ENCODE peak calls at places on chromosomes 16 and 17, in seven cellular contexts. One of them, this sample, is unnamed.

GRCh38 chr16:49488336-49488735 is 114.7 kb downstream of the C16orf78 start:
- DNase-seq in GM12878: no peak
- DNase-seq in HCT116: no peak
- DNase-seq in SK-N-SH: no peak
- DNase-seq in K562: no peak
- DNase-seq in H1: no peak
- DNase-seq in HepG2: no peak
- DNase-seq in this sample: no peak

GRCh38 chr17:47280072-47280811 is 26.6 kb downstream of the ITGB3 start:
- DNase-seq in GM12878: no peak
- DNase-seq in HepG2: no peak
- DNase-seq in HCT116: no peak
- DNase-seq in H1: no peak
- DNase-seq in SK-N-SH: no peak
- DNase-seq in K562: no peak
- DNase-seq in this sample: no peak

GRCh38 chr16:1183235-1183907 is 30.5 kb downstream of the CACNA1H start:
- DNase-seq in GM12878: no peak
- DNase-seq in HepG2: no peak
- DNase-seq in K562: no peak
- DNase-seq in H1: no peak
- DNase-seq in SK-N-SH: peak; percentile 55
- DNase-seq in HCT116: no peak
- DNase-seq in this sample: peak; percentile 42

GRCh38 chr17:70767102-70767701 is 597.9 kb downstream of the KCNJ2 start:
- DNase-seq in H1: no peak
- DNase-seq in SK-N-SH: peak; percentile 60
- DNase-seq in HCT116: peak; percentile 42
- DNase-seq in HepG2: peak; percentile 31
- DNase-seq in GM12878: no peak
- DNase-seq in K562: no peak
- DNase-seq in this sample: peak; percentile 54

GRCh38 chr16:1771072-1771863 is at the start of gene NME3:
- DNase-seq in H1: no peak
- DNase-seq in K562: peak; percentile 73
- DNase-seq in HepG2: peak; percentile 17
- DNase-seq in HCT116: no peak
- DNase-seq in GM12878: no peak
- DNase-seq in SK-N-SH: peak; percentile 92
- DNase-seq in this sample: peak; percentile 88

GRCh38 chr16:68446941-68447675 is 1.2 kb downstream of the SMPD3 start:
- DNase-seq in HCT116: no peak
- DNase-seq in GM12878: no peak
- DNase-seq in K562: no peak
- DNase-seq in SK-N-SH: peak; percentile 76
- DNase-seq in H1: no peak
- DNase-seq in HepG2: no peak
- DNase-seq in this sample: no peak

GRCh38 chr17:30545024-30545423 is 67.8 kb downstream of the GOSR1 start:
- DNase-seq in SK-N-SH: no peak
- DNase-seq in HCT116: no peak
- DNase-seq in GM12878: no peak
- DNase-seq in HepG2: no peak
- DNase-seq in H1: no peak
- DNase-seq in K562: no peak
- DNase-seq in this sample: no peak

GRCh38 chr17:40524243-40524965 is 23.0 kb upstream of the TNS4 start:
- DNase-seq in HCT116: no peak
- DNase-seq in H1: no peak
- DNase-seq in GM12878: no peak
- DNase-seq in K562: no peak
- DNase-seq in SK-N-SH: no peak
- DNase-seq in HepG2: peak; percentile 72
- DNase-seq in this sample: no peak

GRCh38 chr17:50871369-50871768 is 5.2 kb upstream of the TOB1 start:
- DNase-seq in K562: no peak
- DNase-seq in SK-N-SH: no peak
- DNase-seq in GM12878: no peak
- DNase-seq in HCT116: no peak
- DNase-seq in H1: no peak
- DNase-seq in HepG2: no peak
- DNase-seq in this sample: no peak

GRCh38 chr16:68070811-68071546 is 14.2 kb upstream of the NFATC3 start:
- DNase-seq in H1: no peak
- DNase-seq in K562: no peak
- DNase-seq in GM12878: no peak
- DNase-seq in SK-N-SH: no peak
- DNase-seq in HCT116: no peak
- DNase-seq in HepG2: no peak
- DNase-seq in this sample: no peak

GRCh38 chr16:19520861-19521331 is 1.0 kb downstream of the GDE1 start:
- DNase-seq in HCT116: no peak
- DNase-seq in K562: peak; percentile 74
- DNase-seq in SK-N-SH: no peak
- DNase-seq in HepG2: no peak
- DNase-seq in H1: no peak
- DNase-seq in GM12878: peak; percentile 27
- DNase-seq in this sample: no peak

GRCh38 chr17:40153603-40154238 is 13.4 kb downstream of the CASC3 start:
- DNase-seq in GM12878: no peak
- DNase-seq in HCT116: no peak
- DNase-seq in HepG2: no peak
- DNase-seq in SK-N-SH: no peak
- DNase-seq in H1: no peak
- DNase-seq in K562: no peak
- DNase-seq in this sample: no peak

GRCh38 chr17:81381632-81382577 is 13.4 kb upstream of the BAHCC1 start:
- DNase-seq in GM12878: no peak
- DNase-seq in SK-N-SH: no peak
- DNase-seq in HepG2: no peak
- DNase-seq in HCT116: no peak
- DNase-seq in K562: no peak
- DNase-seq in H1: no peak
- DNase-seq in this sample: no peak

GRCh38 chr16:31458073-31458834 is 1.0 kb upstream of the ARMC5 start:
- DNase-seq in K562: peak; percentile 71
- DNase-seq in SK-N-SH: peak; percentile 58
- DNase-seq in H1: no peak
- DNase-seq in HCT116: no peak
- DNase-seq in GM12878: no peak
- DNase-seq in HepG2: peak; percentile 95
- DNase-seq in this sample: peak; percentile 53

GRCh38 chr16:84137287-84137686 is 7.7 kb downstream of the HSDL1 start:
- DNase-seq in SK-N-SH: no peak
- DNase-seq in HepG2: no peak
- DNase-seq in H1: no peak
- DNase-seq in GM12878: no peak
- DNase-seq in HCT116: no peak
- DNase-seq in K562: no peak
- DNase-seq in this sample: no peak

GRCh38 chr16:84138500-84138823 is 6.5 kb downstream of the HSDL1 start:
- DNase-seq in H1: no peak
- DNase-seq in K562: no peak
- DNase-seq in HepG2: no peak
- DNase-seq in SK-N-SH: no peak
- DNase-seq in GM12878: no peak
- DNase-seq in HCT116: no peak
- DNase-seq in this sample: no peak

GRCh38 chr16:84137769-84138357 is 7.1 kb downstream of the HSDL1 start:
- DNase-seq in K562: no peak
- DNase-seq in HCT116: no peak
- DNase-seq in H1: no peak
- DNase-seq in HepG2: no peak
- DNase-seq in GM12878: no peak
- DNase-seq in SK-N-SH: no peak
- DNase-seq in this sample: no peak

GRCh38 chr16:84139628-84140258 is 5.2 kb downstream of the HSDL1 start:
- DNase-seq in GM12878: no peak
- DNase-seq in H1: no peak
- DNase-seq in K562: no peak
- DNase-seq in HCT116: no peak
- DNase-seq in HepG2: no peak
- DNase-seq in SK-N-SH: no peak
- DNase-seq in this sample: no peak

DNA sequence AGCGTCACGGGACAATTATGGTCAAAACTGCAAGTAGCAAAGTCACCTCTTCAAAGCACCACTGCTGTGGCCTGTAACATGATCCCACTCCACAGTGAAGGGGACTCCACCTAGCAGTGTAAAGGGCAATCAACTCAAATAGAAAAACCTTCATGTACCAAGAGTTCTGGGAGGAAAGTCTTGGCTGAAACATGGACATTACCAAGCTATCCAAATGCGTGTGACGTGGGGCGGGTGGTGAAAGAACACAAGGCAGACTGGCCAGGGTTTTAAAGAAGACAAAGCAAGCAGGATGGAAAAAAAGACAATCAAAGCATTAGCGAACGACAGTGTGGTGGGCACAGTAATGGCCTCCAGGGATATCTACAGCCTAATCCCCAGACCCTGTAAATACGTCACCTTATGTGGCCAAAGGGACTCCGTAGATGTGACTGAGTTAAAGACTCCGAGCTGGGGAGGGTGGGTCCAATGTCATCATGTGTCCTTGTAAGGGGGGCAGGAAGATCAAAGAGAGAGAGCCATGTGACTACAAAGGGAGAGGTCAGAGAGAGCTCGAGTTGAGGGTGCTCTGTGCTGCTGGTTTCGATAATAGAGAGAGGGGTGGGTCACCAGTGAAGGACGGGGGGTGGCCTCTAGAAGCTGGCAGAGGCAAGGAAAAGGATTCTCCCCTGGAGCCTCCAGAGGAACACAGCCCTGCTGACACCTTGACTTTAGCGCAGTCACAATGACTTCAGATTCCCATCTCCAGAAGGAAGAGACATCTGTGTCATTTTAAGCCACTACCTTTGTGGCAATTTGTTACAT is 6.0 kb downstream of the HSDL1 start:
- DNase-seq in K562: peak; percentile 65
- DNase-seq in H1: no peak
- DNase-seq in SK-N-SH: no peak
- DNase-seq in GM12878: peak; percentile 56
- DNase-seq in HepG2: peak; percentile 97
- DNase-seq in HCT116: peak; percentile 54
- DNase-seq in this sample: peak; percentile 46
- TF ChIP-seq JUND in K562: peak; percentile 74
- TF ChIP-seq JUND in H1: no peak
- TF ChIP-seq JUND in SK-N-SH: no peak
- TF ChIP-seq JUND in GM12878: no peak
- TF ChIP-seq JUND in HepG2: no peak
- TF ChIP-seq JUND in HCT116: no peak
- TF ChIP-seq JUND in this sample: no peak

DNA sequence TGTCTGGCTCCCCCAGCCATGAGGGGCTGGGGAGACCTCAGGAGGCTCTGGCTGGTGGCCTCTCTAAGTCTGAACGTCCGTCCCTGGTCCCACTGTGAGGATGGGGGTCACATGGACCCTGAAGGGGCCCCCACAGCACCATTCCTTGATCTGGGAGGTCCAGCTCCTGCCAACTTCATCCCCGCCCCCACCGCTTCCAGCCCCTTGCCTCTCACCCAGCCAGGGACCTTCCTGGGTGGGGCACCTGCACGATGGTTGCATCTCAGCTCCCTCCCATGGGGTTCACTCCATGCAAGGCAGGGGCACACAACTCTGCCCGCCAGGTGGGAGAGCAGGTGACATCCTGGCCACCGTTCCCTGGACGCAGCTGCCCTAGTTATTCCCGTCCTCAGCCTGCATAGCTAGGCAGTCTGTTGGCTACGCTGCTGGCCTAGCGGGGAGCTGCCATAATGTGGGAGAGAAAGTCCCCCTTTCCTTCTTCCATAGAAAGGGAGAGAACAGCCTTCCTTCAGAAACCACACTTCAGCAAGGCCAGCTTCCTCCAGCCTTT is 217.9 kb upstream of the RPL38 start:
- DNase-seq in H1: no peak
- DNase-seq in HepG2: no peak
- DNase-seq in GM12878: no peak
- DNase-seq in HCT116: no peak
- DNase-seq in K562: no peak
- DNase-seq in SK-N-SH: no peak
- DNase-seq in this sample: no peak
- TF ChIP-seq JUND in H1: no peak
- TF ChIP-seq JUND in HepG2: no peak
- TF ChIP-seq JUND in GM12878: no peak
- TF ChIP-seq JUND in HCT116: no peak
- TF ChIP-seq JUND in K562: no peak
- TF ChIP-seq JUND in SK-N-SH: no peak
- TF ChIP-seq JUND in this sample: no peak

GRCh38 chr16:60646631-60647030 is 1389.6 kb downstream of the CDH8 start:
- DNase-seq in GM12878: no peak
- DNase-seq in K562: no peak
- DNase-seq in HepG2: no peak
- DNase-seq in HCT116: no peak
- DNase-seq in SK-N-SH: no peak
- DNase-seq in H1: no peak
- DNase-seq in this sample: no peak
- TF ChIP-seq JUND in GM12878: no peak
- TF ChIP-seq JUND in K562: no peak
- TF ChIP-seq JUND in HepG2: no peak
- TF ChIP-seq JUND in HCT116: no peak
- TF ChIP-seq JUND in SK-N-SH: no peak
- TF ChIP-seq JUND in H1: no peak
- TF ChIP-seq JUND in this sample: no peak

GRCh38 chr17:13228225-13228624 is 210.4 kb upstream of the ELAC2 start:
- DNase-seq in K562: no peak
- DNase-seq in GM12878: no peak
- DNase-seq in HCT116: no peak
- DNase-seq in H1: no peak
- DNase-seq in SK-N-SH: no peak
- DNase-seq in HepG2: no peak
- DNase-seq in this sample: peak; percentile 33

GRCh38 chr17:13230908-13231307 is 213.1 kb upstream of the ELAC2 start:
- DNase-seq in K562: no peak
- DNase-seq in H1: no peak
- DNase-seq in GM12878: no peak
- DNase-seq in HepG2: no peak
- DNase-seq in HCT116: no peak
- DNase-seq in SK-N-SH: no peak
- DNase-seq in this sample: no peak

GRCh38 chr17:13228711-13229110 is 210.9 kb upstream of the ELAC2 start:
- DNase-seq in GM12878: no peak
- DNase-seq in HepG2: no peak
- DNase-seq in HCT116: no peak
- DNase-seq in K562: no peak
- DNase-seq in SK-N-SH: no peak
- DNase-seq in H1: no peak
- DNase-seq in this sample: no peak

DNA sequence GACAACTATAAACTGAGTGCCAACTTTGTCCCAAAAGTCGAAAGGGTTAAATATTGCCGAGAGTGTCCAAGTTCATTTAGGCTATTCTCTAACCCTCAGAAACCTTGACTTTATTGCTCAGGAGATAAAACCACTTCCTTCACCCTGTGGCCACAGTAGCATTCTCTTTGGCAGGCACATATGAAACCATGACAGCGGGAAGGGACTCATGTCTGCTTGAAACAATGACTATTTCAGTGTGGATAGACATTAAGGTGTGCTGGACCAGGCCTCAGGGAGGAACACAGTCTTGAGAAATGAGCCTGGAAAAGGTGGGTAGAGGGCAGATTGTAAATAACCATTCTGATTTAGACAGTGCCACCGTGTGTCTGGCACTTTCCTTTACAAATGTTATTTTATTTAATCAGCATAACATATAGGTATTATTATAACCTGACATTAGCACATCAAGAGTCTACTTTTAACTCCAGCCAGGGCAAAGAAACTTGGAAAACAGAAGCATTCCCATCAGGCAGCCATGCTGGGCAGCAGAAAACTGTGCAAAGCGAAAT is 212.6 kb upstream of the ELAC2 start:
- DNase-seq in GM12878: no peak
- DNase-seq in SK-N-SH: no peak
- DNase-seq in K562: no peak
- DNase-seq in H1: no peak
- DNase-seq in HCT116: no peak
- DNase-seq in HepG2: no peak
- DNase-seq in this sample: no peak
- TF ChIP-seq JUND in GM12878: no peak
- TF ChIP-seq JUND in SK-N-SH: no peak
- TF ChIP-seq JUND in K562: no peak
- TF ChIP-seq JUND in H1: no peak
- TF ChIP-seq JUND in HCT116: no peak
- TF ChIP-seq JUND in HepG2: no peak
- TF ChIP-seq JUND in this sample: no peak